ENCODE peak calls at places on chromosome 17, in seven cellular contexts. N is adipocyte, I is renal cortical epithelial cell, S is AG20443, M is right atrium auricular region, K is HS-27A, W is NCI-H2171 treated with DMSO at 0.1 percent for 48 hours. O is an unnamed sample.

GRCh38 chr17:66661857-66662256 is 173.1 kb upstream of the CACNG5 start:
- DNase-seq in N (no peak), I (no peak), S (no peak), M (no peak), K (no peak), W (no peak), O (no peak)

GRCh38 chr17:60896996-60897395 is 219.3 kb downstream of the BCAS3 start:
- DNase-seq in N (no peak), I (no peak), S (no peak), M (no peak), K (no peak), W (no peak), O (no peak)

GRCh38 chr17:3927628-3928010 is 11.4 kb upstream of the P2RX1 start:
- DNase-seq in N (peak), I (peak), S (no peak), M (no peak), K (no peak), W (no peak), O (no peak)

GRCh38 chr17:63945851-63946439 is 13.8 kb upstream of the CD79B start:
- DNase-seq in N (no peak), I (peak), S (no peak), M (no peak), K (no peak), W (no peak), O (no peak)

GRCh38 chr17:75730065-75730464 is 8.8 kb downstream of the ITGB4 start:
- DNase-seq in N (no peak), I (no peak), S (no peak), M (no peak), K (no peak), W (no peak), O (no peak)

GRCh38 chr17:36066365-36066945 is 2.4 kb downstream of the CCL18 start:
- DNase-seq in N (no peak), I (no peak), S (no peak), M (no peak), K (no peak), W (no peak), O (no peak)

GRCh38 chr17:38449364-38449763 is 21.1 kb downstream of the ARHGAP23 start:
- DNase-seq in N (peak), I (peak), S (no peak), M (no peak), K (no peak), W (no peak), O (peak)

GRCh38 chr17:40726919-40727318 is 23.4 kb upstream of the KRT24 start:
- DNase-seq in N (no peak), I (peak), S (no peak), M (no peak), K (no peak), W (no peak), O (peak)

GRCh38 chr17:67027031-67027628 is 17.2 kb upstream of the CACNG1 start:
- DNase-seq in N (peak), I (peak), S (peak), M (no peak), K (no peak), W (no peak), O (peak)

GRCh38 chr17:41689497-41690299 is 1.0 kb downstream of the EIF1 start:
- DNase-seq in N (peak), I (peak), S (no peak), M (no peak), K (no peak), W (no peak), O (peak)

GRCh38 chr17:82438401-82439193 is 12.0 kb downstream of the CYBC1 start:
- DNase-seq in N (no peak), I (no peak), S (no peak), M (no peak), K (no peak), W (no peak), O (no peak)

GRCh38 chr17:33109331-33110072 is 117.9 kb downstream of the SPACA3 start:
- DNase-seq in N (no peak), I (no peak), S (peak), M (no peak), K (no peak), W (no peak), O (peak)

GRCh38 chr17:80261159-80261894 is 675 bp downstream of the RNF213 start:
- DNase-seq in N (peak), I (peak), S (peak), M (no peak), K (no peak), W (peak), O (peak)

GRCh38 chr17:48002208-48002919 is 31.5 kb downstream of the CDK5RAP3 start:
- DNase-seq in N (peak), I (peak), S (peak), M (no peak), K (no peak), W (peak), O (peak)

GRCh38 chr17:75856062-75856681 is 1.0 kb upstream of the WBP2 start:
- DNase-seq in N (peak), I (no peak), S (no peak), M (no peak), K (no peak), W (peak), O (peak)

GRCh38 chr17:6753006-6753445 is 2.8 kb upstream of the XAF1 start:
- DNase-seq in N (peak), I (peak), S (peak), M (peak), K (peak), W (peak), O (peak)

GRCh38 chr17:70059076-70059475 is 15.9 kb upstream of the KCNJ16 start:
- DNase-seq in N (no peak), I (no peak), S (no peak), M (no peak), K (no peak), W (no peak), O (no peak)

GRCh38 chr17:80498242-80498919 is 22.0 kb upstream of the NPTX1 start:
- DNase-seq in N (no peak), I (peak), S (peak), M (peak), K (no peak), W (no peak), O (peak)

GRCh38 chr17:10463402-10463801 is 6.0 kb downstream of the MYH4 start:
- DNase-seq in N (no peak), I (no peak), S (no peak), M (no peak), K (no peak), W (no peak), O (no peak)

GRCh38 chr17:73802314-73802713 is 158.1 kb upstream of the SDK2 start:
- DNase-seq in N (no peak), I (no peak), S (no peak), M (no peak), K (no peak), W (no peak), O (no peak)

GRCh38 chr17:43033947-43034622 is 9.1 kb downstream of the RND2 start:
- DNase-seq in N (no peak), I (no peak), S (no peak), M (no peak), K (no peak), W (peak), O (no peak)

GRCh38 chr17:75875182-75875939 is 3.0 kb downstream of the TRIM47 start:
- DNase-seq in N (no peak), I (no peak), S (no peak), M (no peak), K (no peak), W (no peak), O (no peak)

O was measured in GM23248.